ENCODE peak calls at places on chromosomes 3 and 15, in four cellular contexts. X is naive thymus-derived CD8-positive, alpha-beta T cell; F is activated CD8-positive, alpha-beta memory T cell treated with anti-CD3 and anti-CD28 coated beads, Interleukin-2, amount 50 U/mL, for 48 hours; T is osteoblast. B is an unnamed sample.

GRCh38 chr15:25543156-25543555 is 104.3 kb upstream of the UBE3A start:
- DNase-seq in X (no peak), F (no peak), T (peak), B (no peak)

GRCh38 chr3:37150621-37151020 is 23.8 kb downstream of the LRRFIP2 start:
- DNase-seq in X (no peak), F (no peak), T (no peak), B (no peak)

GRCh38 chr15:63945838-63946298 is 100.4 kb downstream of the DAPK2 start:
- DNase-seq in X (no peak), F (no peak), T (no peak), B (no peak)

GRCh38 chr15:52085289-52085688 is 27.3 kb downstream of the BCL2L10 start:
- DNase-seq in X (no peak), F (no peak), T (peak), B (no peak)

GRCh38 chr3:130991126-130991525 is 35.5 kb downstream of the ASTE1 start:
- DNase-seq in X (no peak), F (no peak), T (no peak), B (no peak)

GRCh38 chr3:135752851-135753250 is 212.7 kb upstream of the PPP2R3A start:
- DNase-seq in X (no peak), F (no peak), T (no peak), B (no peak)

GRCh38 chr3:127959873-127960272 is 44.8 kb downstream of the KBTBD12 start:
- DNase-seq in X (no peak), F (no peak), T (no peak), B (no peak)

GRCh38 chr3:138097192-138097829 is 18.1 kb downstream of the DZIP1L start:
- DNase-seq in X (no peak), F (no peak), T (peak), B (no peak)

GRCh38 chr15:80070840-80071239 is 11.4 kb downstream of the ZFAND6 start:
- DNase-seq in X (no peak), F (no peak), T (no peak), B (no peak)

GRCh38 chr3:88141458-88142083 is 8.2 kb upstream of the C3orf38 start:
- DNase-seq in X (no peak), F (no peak), T (no peak), B (no peak)

GRCh38 chr3:12363397-12364195 is 74.7 kb downstream of the PPARG start:
- DNase-seq in X (no peak), F (no peak), T (no peak), B (no peak)

GRCh38 chr15:28885630-28886430 is at the start of gene APBA2:
- DNase-seq in X (peak), F (peak), T (peak), B (peak)

GRCh38 chr3:128554100-128554464 is 61.1 kb upstream of the GATA2 start:
- DNase-seq in X (no peak), F (no peak), T (peak), B (peak)

GRCh38 chr3:53881691-53882593 is at the start of gene ACTR8:
- DNase-seq in X (peak), F (peak), T (peak), B (peak)

GRCh38 chr3:167913218-167913902 is 177.8 kb downstream of the SERPINI1 start:
- DNase-seq in X (no peak), F (no peak), T (peak), B (no peak)

GRCh38 chr3:58034738-58035511 is 26.7 kb downstream of the FLNB start:
- DNase-seq in X (peak), F (no peak), T (peak), B (no peak)

GRCh38 chr3:60742606-60743145 is 508.6 kb downstream of the FHIT start:
- DNase-seq in X (no peak), F (no peak), T (peak), B (peak)

GRCh38 chr3:13543251-13543650 is 5.7 kb upstream of the FBLN2 start:
- DNase-seq in X (no peak), F (no peak), T (peak), B (peak)

GRCh38 chr3:168722091-168722490 is 626.4 kb upstream of the GOLIM4 start:
- DNase-seq in X (no peak), F (no peak), T (no peak), B (no peak)

B was measured in SJSA1.